ENCODE peak calls at places on chromosomes 12 and 14, in five cellular contexts. R is fibroblast of the conjunctiva; T is activated T-cell treated with anti-CD3 and anti-CD28 coated beads, Interleukin-2, amount 50 U/mL, for 4 hours; U is cardiac muscle cell; C is posterior cingulate gyrus. H is an unnamed sample.

GRCh38 chr12:97754306-97754705 is 291.7 kb downstream of the RMST start:
- DNase-seq in R (no peak), T (no peak), U (no peak), C (no peak), H (no peak)

GRCh38 chr12:130952545-130952954 is 1.2 kb upstream of the ADGRD1 start:
- DNase-seq in R (no peak), T (no peak), U (peak), C (no peak), H (no peak)

GRCh38 chr14:29255692-29256091 is 489.1 kb downstream of the FOXG1 start:
- DNase-seq in R (no peak), T (no peak), U (no peak), C (no peak), H (no peak)

GRCh38 chr14:36662543-36663403 is 1.1 kb downstream of the PAX9 start:
- DNase-seq in R (no peak), T (no peak), U (no peak), C (peak), H (no peak)

GRCh38 chr12:80857311-80857710 is 80.4 kb downstream of the LIN7A start:
- DNase-seq in R (no peak), T (no peak), U (no peak), C (no peak), H (no peak)

GRCh38 chr12:52831251-52831650 is 2.9 kb downstream of the KRT79 start:
- DNase-seq in R (no peak), T (no peak), U (no peak), C (peak), H (no peak)

GRCh38 chr12:39405580-39405979 is 37.3 kb downstream of the KIF21A start:
- DNase-seq in R (no peak), T (no peak), U (no peak), C (no peak), H (no peak)

GRCh38 chr14:51653855-51654548 is 2.3 kb downstream of the FRMD6 start:
- DNase-seq in R (no peak), T (no peak), U (no peak), C (no peak), H (peak)

GRCh38 chr12:6229823-6230222 is 29.6 kb downstream of the CD9 start:
- DNase-seq in R (peak), T (no peak), U (no peak), C (peak), H (peak)

GRCh38 chr12:116599285-116600122 is 40.3 kb downstream of the MAP1LC3B2 start:
- DNase-seq in R (peak), T (peak), U (peak), C (peak), H (peak)

GRCh38 chr12:12901158-12901791 is 9.9 kb downstream of the GPRC5A start:
- DNase-seq in R (peak), T (no peak), U (no peak), C (no peak), H (peak)

GRCh38 chr12:63917864-63918742 is 73.6 kb downstream of the SRGAP1 start:
- DNase-seq in R (peak), T (no peak), U (no peak), C (no peak), H (peak)

GRCh38 chr12:45415393-45415817 is 199.5 kb downstream of the ANO6 start:
- DNase-seq in R (peak), T (no peak), U (no peak), C (no peak), H (peak)

GRCh38 chr12:92715625-92716024 is 12.8 kb downstream of the PLEKHG7 start:
- DNase-seq in R (no peak), T (no peak), U (no peak), C (no peak), H (no peak)

GRCh38 chr12:46523863-46524770 is 151.5 kb upstream of the SLC38A2 start:
- DNase-seq in R (peak), T (peak), U (no peak), C (no peak), H (peak)

GRCh38 chr14:71452535-71452934 is 479.7 kb upstream of the RGS6 start:
- DNase-seq in R (no peak), T (no peak), U (no peak), C (no peak), H (no peak)

GRCh38 chr12:88752183-88752582 is 171.9 kb upstream of the KITLG start:
- DNase-seq in R (no peak), T (no peak), U (no peak), C (no peak), H (no peak)

GRCh38 chr12:80763874-80764273 is 47.2 kb downstream of the MYF5 start:
- DNase-seq in R (peak), T (no peak), U (peak), C (no peak), H (peak)

GRCh38 chr12:65275627-65276026 is 2.9 kb upstream of the MSRB3 start:
- DNase-seq in R (no peak), T (no peak), U (no peak), C (no peak), H (no peak)

GRCh38 chr14:77027538-77028383 is 747 bp downstream of the IRF2BPL start:
- DNase-seq in R (no peak), T (peak), U (peak), C (peak), H (peak)